ENCODE peak calls at places on chromosomes 1 and 21, in eight cellular contexts. D, U, P, R, L, B, E and N are unnamed samples.

GRCh38 chr1:57546527-57546926 is 122.7 kb upstream of the DAB1 start:
- DNase-seq in L (no peak), B (no peak), P (no peak), R (no peak), U (no peak), D (no peak), E (no peak), N (no peak)

GRCh38 chr1:16396591-16396990 is 29.5 kb downstream of the SZRD1 start:
- DNase-seq in E (peak; percentile 62), P (no peak), D (peak; percentile 84), B (no peak), R (peak; percentile 84), L (no peak), U (no peak), N (no peak)

GRCh38 chr1:113975211-113975895 is 3.9 kb upstream of the OLFML3 start:
- DNase-seq in U (no peak), E (no peak), L (no peak), P (no peak), R (peak; percentile 47), D (peak; percentile 70), B (no peak), N (no peak)

GRCh38 chr1:244826712-244827111 is 8.7 kb upstream of the COX20 start:
- DNase-seq in U (no peak), L (no peak), R (no peak), D (no peak), P (no peak), B (no peak), E (no peak), N (no peak)

GRCh38 chr1:59707216-59707615 is 107.5 kb upstream of the HOOK1 start:
- DNase-seq in P (no peak), B (peak; percentile 72), R (peak; percentile 98), E (peak; percentile 69), D (peak; percentile 97), L (no peak), U (no peak), N (peak; percentile 42)

GRCh38 chr1:66227966-66228365 is 306.0 kb upstream of the SGIP1 start:
- DNase-seq in P (no peak), U (no peak), B (no peak), R (no peak), L (no peak), D (no peak), E (no peak), N (no peak)

GRCh38 chr1:208006258-208006920 is 95.5 kb upstream of the CD34 start:
- DNase-seq in U (no peak), L (no peak), R (no peak), B (no peak), E (no peak), P (no peak), D (no peak), N (no peak)

GRCh38 chr1:174447866-174448530 is at the start of gene GPR52:
- DNase-seq in P (no peak), E (no peak), R (no peak), B (no peak), U (no peak), D (no peak), L (no peak), N (no peak)

GRCh38 chr1:113874017-113874879 is 2.7 kb upstream of the PTPN22 start:
- DNase-seq in E (no peak), D (peak; percentile 56), R (peak; percentile 8), U (no peak), P (no peak), B (no peak), L (no peak), N (no peak)

GRCh38 chr1:186620951-186621350 is 59.3 kb downstream of the PTGS2 start:
- DNase-seq in D (peak; percentile 94), P (no peak), R (peak; percentile 78), L (no peak), U (no peak), E (no peak), B (no peak), N (no peak)

GRCh38 chr1:177306019-177306415 is 135.3 kb downstream of the BRINP2 start:
- DNase-seq in P (no peak), D (no peak), U (no peak), B (no peak), R (no peak), E (no peak), L (no peak), N (no peak)

GRCh38 chr1:184974086-184974836 is at the start of gene NIBAN1:
- DNase-seq in R (peak; percentile 47), D (peak; percentile 53), E (peak; percentile 79), B (no peak), U (peak; percentile 27), P (peak; percentile 46), L (peak; percentile 27), N (peak; percentile 49)

GRCh38 chr1:220983877-220984635 is 104.8 kb downstream of the HLX start:
- DNase-seq in P (no peak), D (no peak), R (no peak), B (no peak), E (no peak), L (no peak), U (no peak), N (no peak)

GRCh38 chr1:26021647-26022403 is at the start of gene EXTL1:
- DNase-seq in L (peak; percentile 71), P (no peak), B (no peak), R (peak; percentile 63), E (peak; percentile 58), D (peak; percentile 47), U (no peak), N (no peak)

GRCh38 chr21:29098156-29098555 is 24.7 kb upstream of the CCT8 start:
- DNase-seq in L (no peak), R (peak; percentile 23), B (no peak), D (no peak), E (no peak), U (no peak), P (no peak), N (no peak)

GRCh38 chr21:15203740-15204139 is 138.9 kb upstream of the NRIP1 start:
- DNase-seq in E (no peak), U (no peak), L (no peak), P (no peak), D (no peak), R (no peak), B (no peak), N (no peak)

GRCh38 chr1:1947493-1947892 is 28.4 kb upstream of the TMEM52 start:
- DNase-seq in L (no peak), E (no peak), B (no peak), D (no peak), U (no peak), R (no peak), P (no peak), N (no peak)

GRCh38 chr1:218529691-218530310 is 184.7 kb downstream of the TGFB2 start:
- DNase-seq in U (no peak), B (no peak), P (no peak), E (no peak), D (peak; percentile 72), L (no peak), R (peak; percentile 23), N (no peak)